ENCODE peak calls at places on chromosomes 11 and 22, in four cellular contexts. One of them, this sample, is unnamed.

GRCh38 chr11:11909727-11910126 is 68.0 kb downstream of the USP47 start:
- DNase-seq in PC-3: no peak
- DNase-seq in left ventricle myocardium inferior: no peak
- DNase-seq in OCI-LY7: no peak
- DNase-seq in this sample: no peak

GRCh38 chr11:134376150-134376921 is 35.7 kb downstream of the B3GAT1 start:
- DNase-seq in PC-3: no peak
- DNase-seq in left ventricle myocardium inferior: peak; percentile 4
- DNase-seq in OCI-LY7: no peak
- DNase-seq in this sample: no peak

GRCh38 chr22:46084943-46085830 is 65.1 kb upstream of the PPARA start:
- DNase-seq in PC-3: peak; percentile 76
- DNase-seq in left ventricle myocardium inferior: peak; percentile 90
- DNase-seq in OCI-LY7: no peak
- DNase-seq in this sample: no peak

GRCh38 chr11:132911186-132911585 is 621.1 kb downstream of the OPCML start:
- DNase-seq in PC-3: no peak
- DNase-seq in left ventricle myocardium inferior: no peak
- DNase-seq in OCI-LY7: no peak
- DNase-seq in this sample: no peak

GRCh38 chr11:30345644-30346043 is 22.7 kb downstream of the ARL14EP start:
- DNase-seq in PC-3: no peak
- DNase-seq in left ventricle myocardium inferior: no peak
- DNase-seq in OCI-LY7: no peak
- DNase-seq in this sample: no peak

GRCh38 chr11:45451766-45452440 is 165.8 kb upstream of the SYT13 start:
- DNase-seq in PC-3: no peak
- DNase-seq in left ventricle myocardium inferior: no peak
- DNase-seq in OCI-LY7: no peak
- DNase-seq in this sample: no peak

GRCh38 chr11:125163431-125164011 is 1.0 kb upstream of the PKNOX2 start:
- DNase-seq in PC-3: no peak
- DNase-seq in left ventricle myocardium inferior: no peak
- DNase-seq in OCI-LY7: no peak
- DNase-seq in this sample: no peak

GRCh38 chr11:3202759-3203158 is 15.9 kb downstream of the MRGPRG start:
- DNase-seq in PC-3: no peak
- DNase-seq in left ventricle myocardium inferior: peak; percentile 11
- DNase-seq in OCI-LY7: no peak
- DNase-seq in this sample: peak; percentile 94

GRCh38 chr22:17754233-17754925 is 19.9 kb downstream of the BID start:
- DNase-seq in PC-3: peak; percentile 7
- DNase-seq in left ventricle myocardium inferior: no peak
- DNase-seq in OCI-LY7: peak; percentile 41
- DNase-seq in this sample: no peak

GRCh38 chr11:83521647-83522596 is 235.8 kb upstream of the CCDC90B start:
- DNase-seq in PC-3: peak; percentile 15
- DNase-seq in left ventricle myocardium inferior: no peak
- DNase-seq in OCI-LY7: peak; percentile 32
- DNase-seq in this sample: peak; percentile 6

GRCh38 chr11:6233984-6234313 is 487 bp downstream of the FHIP1B start:
- DNase-seq in PC-3: no peak
- DNase-seq in left ventricle myocardium inferior: no peak
- DNase-seq in OCI-LY7: no peak
- DNase-seq in this sample: no peak

GRCh38 chr11:5380740-5381342 is 2.8 kb upstream of the OR51M1 start:
- DNase-seq in PC-3: peak; percentile 65
- DNase-seq in left ventricle myocardium inferior: peak; percentile 19
- DNase-seq in OCI-LY7: peak; percentile 61
- DNase-seq in this sample: peak; percentile 8

DNA sequence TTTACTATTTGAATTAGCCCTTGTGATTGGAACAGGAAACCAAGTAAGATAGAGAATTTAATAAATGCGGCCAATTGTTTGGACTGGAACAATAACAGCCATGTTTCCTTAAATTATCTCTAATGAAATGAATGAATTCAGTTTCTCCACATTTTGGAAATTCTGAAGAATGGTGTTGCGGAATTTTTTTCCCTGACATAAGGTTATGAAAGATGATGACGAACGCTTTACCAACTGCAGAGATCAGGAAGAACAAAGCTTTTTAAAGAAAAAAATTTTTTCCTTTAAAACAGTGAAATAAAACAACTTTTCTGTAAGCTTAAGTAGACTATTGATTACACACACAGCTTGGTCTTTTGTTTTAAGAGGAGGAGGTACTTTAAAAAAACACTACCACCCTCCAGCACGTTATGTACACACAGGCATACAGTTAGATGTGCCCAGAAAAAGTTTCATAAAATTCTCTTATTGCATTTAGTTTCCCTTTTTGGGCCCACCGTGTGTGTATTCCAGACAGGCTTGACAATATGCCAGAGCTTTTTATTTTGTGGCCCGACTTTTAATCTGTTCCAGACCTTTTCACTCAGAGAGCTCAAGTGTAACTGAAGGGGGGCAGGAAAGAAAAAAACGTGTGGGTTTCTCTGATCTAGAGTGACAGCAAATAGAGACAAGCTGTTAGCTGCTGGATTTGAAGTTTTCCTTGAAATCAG is 77.3 kb downstream of the YAP1 start:
- DNase-seq in PC-3: no peak
- DNase-seq in left ventricle myocardium inferior: no peak
- DNase-seq in OCI-LY7: no peak
- DNase-seq in this sample: no peak
- H3K4me3 ChIP-seq in PC-3: no peak overlapping the region
- H3K4me3 ChIP-seq in left ventricle myocardium inferior: no peak overlapping the region
- H3K4me3 ChIP-seq in OCI-LY7: no peak overlapping the region
- H3K4me3 ChIP-seq in this sample: no peak overlapping the region

DNA sequence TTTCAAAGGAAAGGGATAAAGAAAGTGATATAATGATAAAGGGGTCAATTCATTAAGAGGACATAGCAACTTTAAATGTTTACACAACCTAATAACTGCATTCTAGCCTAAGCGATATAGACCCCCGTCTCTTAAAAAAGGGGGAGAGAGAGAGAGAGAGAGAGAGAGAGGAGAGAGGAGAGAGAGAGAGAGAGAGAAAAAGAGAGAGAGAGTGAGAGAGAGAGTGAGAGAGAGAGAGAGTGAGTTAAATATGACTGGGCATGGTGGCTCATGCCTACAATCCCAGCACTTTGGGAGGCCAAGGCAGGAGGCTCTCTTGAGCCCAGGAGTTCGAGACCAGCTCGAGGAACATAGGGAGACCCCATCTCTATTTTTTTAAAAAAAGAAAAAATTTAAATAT is 90.2 kb upstream of the GAL start:
- DNase-seq in PC-3: no peak
- DNase-seq in left ventricle myocardium inferior: no peak
- DNase-seq in OCI-LY7: no peak
- DNase-seq in this sample: no peak
- H3K4me3 ChIP-seq in PC-3: no peak overlapping the region
- H3K4me3 ChIP-seq in left ventricle myocardium inferior: no peak overlapping the region
- H3K4me3 ChIP-seq in OCI-LY7: no peak overlapping the region
- H3K4me3 ChIP-seq in this sample: no peak overlapping the region

GRCh38 chr11:116786360-116786759 is 1.5 kb downstream of the ZPR1 start:
- DNase-seq in PC-3: no peak
- DNase-seq in left ventricle myocardium inferior: no peak
- DNase-seq in OCI-LY7: no peak
- DNase-seq in this sample: no peak
- H3K4me3 ChIP-seq in PC-3: peak overlapping the region; percentile 83
- H3K4me3 ChIP-seq in left ventricle myocardium inferior: peak overlapping the region; percentile 85
- H3K4me3 ChIP-seq in OCI-LY7: peak overlapping the region; percentile 90
- H3K4me3 ChIP-seq in this sample: no peak overlapping the region

DNA sequence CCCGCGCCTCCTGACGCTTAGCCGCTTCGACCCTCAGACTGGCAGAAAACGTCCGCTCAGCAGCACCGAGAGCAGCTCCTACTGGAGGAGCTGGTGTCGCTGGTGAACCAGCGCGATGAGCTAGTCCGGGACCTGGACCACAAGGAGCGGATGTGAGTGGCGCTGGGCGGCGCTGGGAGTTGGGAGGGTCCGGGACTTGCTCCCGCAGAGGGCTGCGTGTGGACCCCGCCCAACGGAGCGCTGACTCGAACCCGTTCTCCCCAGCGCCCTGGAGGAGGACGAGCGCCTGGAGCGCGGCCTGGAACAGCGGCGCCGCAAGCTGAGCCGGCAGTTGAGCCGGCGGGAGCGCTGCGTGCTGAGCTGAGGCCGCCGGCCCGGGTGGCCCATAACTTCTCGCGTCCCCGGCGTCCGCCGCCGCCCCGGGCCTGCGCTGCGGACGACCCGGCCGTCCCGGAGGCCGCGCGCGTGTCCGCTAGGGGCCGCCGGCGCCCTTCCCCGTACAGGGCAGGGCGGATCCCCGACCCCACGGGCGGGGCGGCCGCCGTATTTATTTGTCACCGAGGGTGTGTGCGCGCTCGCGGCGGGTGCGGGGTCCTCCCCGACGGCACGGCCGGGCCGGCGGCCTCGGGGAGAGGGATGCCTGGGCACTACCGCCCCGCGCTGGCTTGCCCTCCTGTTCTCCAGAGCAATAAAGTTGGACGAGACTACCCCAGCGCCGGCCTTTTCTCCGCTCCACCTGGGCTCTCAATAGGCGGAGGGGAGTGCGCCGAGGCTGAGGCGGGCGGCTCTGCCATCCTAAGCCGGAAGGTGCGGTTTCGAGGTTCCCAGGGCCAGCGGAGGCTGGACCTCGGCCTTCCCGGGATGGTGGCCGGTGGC is 3.4 kb downstream of the KCNK7 start:
- DNase-seq in PC-3: no peak
- DNase-seq in left ventricle myocardium inferior: peak; percentile 54
- DNase-seq in OCI-LY7: no peak
- DNase-seq in this sample: no peak
- H3K4me3 ChIP-seq in PC-3: no peak overlapping the region
- H3K4me3 ChIP-seq in left ventricle myocardium inferior: peak overlapping the region; percentile 53
- H3K4me3 ChIP-seq in OCI-LY7: no peak overlapping the region
- H3K4me3 ChIP-seq in this sample: no peak overlapping the region

DNA sequence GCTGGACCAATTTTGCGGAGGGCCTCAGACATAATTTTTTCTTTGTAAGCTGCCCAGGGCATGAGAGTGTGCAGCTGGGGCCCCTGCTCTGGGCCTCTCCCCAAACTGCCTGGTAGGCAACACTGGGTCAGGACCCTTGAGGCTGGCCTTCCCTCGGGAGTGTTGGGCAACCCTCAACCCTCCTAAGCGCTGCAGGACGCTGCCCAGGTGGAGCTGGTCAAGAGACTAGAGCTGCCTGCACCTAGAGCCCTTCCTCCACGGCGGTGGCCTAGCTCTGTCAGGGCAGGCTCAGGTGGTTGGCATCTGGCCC is 505 bp upstream of the TMEM132A start:
- DNase-seq in PC-3: no peak
- DNase-seq in left ventricle myocardium inferior: no peak
- DNase-seq in OCI-LY7: no peak
- DNase-seq in this sample: no peak
- H3K4me3 ChIP-seq in PC-3: peak overlapping the region; percentile 85
- H3K4me3 ChIP-seq in left ventricle myocardium inferior: peak overlapping the region; percentile 78
- H3K4me3 ChIP-seq in OCI-LY7: peak overlapping the region; percentile 70
- H3K4me3 ChIP-seq in this sample: peak overlapping the region; percentile 49

GRCh38 chr11:128505449-128506058 is 81.8 kb downstream of the ETS1 start:
- DNase-seq in PC-3: no peak
- DNase-seq in left ventricle myocardium inferior: no peak
- DNase-seq in OCI-LY7: no peak
- DNase-seq in this sample: no peak

GRCh38 chr11:128506999-128507591 is 80.3 kb downstream of the ETS1 start:
- DNase-seq in PC-3: peak; percentile 96
- DNase-seq in left ventricle myocardium inferior: peak; percentile 83
- DNase-seq in OCI-LY7: no peak
- DNase-seq in this sample: no peak

GRCh38 chr11:128507936-128508335 is 79.4 kb downstream of the ETS1 start:
- DNase-seq in PC-3: no peak
- DNase-seq in left ventricle myocardium inferior: no peak
- DNase-seq in OCI-LY7: no peak
- DNase-seq in this sample: no peak

GRCh38 chr11:128504489-128504888 is 82.9 kb downstream of the ETS1 start:
- DNase-seq in PC-3: no peak
- DNase-seq in left ventricle myocardium inferior: no peak
- DNase-seq in OCI-LY7: no peak
- DNase-seq in this sample: no peak

GRCh38 chr11:128506384-128506783 is 81.0 kb downstream of the ETS1 start:
- DNase-seq in PC-3: no peak
- DNase-seq in left ventricle myocardium inferior: no peak
- DNase-seq in OCI-LY7: no peak
- DNase-seq in this sample: no peak
- H3K4me3 ChIP-seq in PC-3: peak overlapping the region; percentile 54
- H3K4me3 ChIP-seq in left ventricle myocardium inferior: peak overlapping the region; percentile 58
- H3K4me3 ChIP-seq in OCI-LY7: no peak overlapping the region
- H3K4me3 ChIP-seq in this sample: no peak overlapping the region

DNA sequence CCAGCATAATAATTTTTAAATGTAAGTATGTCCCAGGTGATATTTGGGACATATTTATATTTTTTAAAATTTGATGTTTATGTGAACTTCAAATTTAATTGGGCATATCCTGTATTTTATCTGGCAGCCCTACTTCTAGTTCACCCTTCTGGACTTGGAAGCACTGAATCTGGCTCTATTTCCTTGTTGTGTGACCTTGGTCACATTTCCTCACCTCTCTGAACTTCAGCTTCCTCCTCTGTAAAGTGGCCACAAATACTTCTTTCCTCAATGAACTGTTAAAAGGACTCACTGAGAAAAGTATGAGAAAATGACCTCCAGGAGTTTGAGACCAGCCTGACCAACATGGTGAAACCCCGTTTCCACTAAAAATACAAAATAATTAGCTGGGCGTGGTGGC is 8.1 kb upstream of the RNF185 start:
- DNase-seq in PC-3: no peak
- DNase-seq in left ventricle myocardium inferior: no peak
- DNase-seq in OCI-LY7: no peak
- DNase-seq in this sample: no peak
- H3K4me3 ChIP-seq in PC-3: no peak overlapping the region
- H3K4me3 ChIP-seq in left ventricle myocardium inferior: no peak overlapping the region
- H3K4me3 ChIP-seq in OCI-LY7: no peak overlapping the region
- H3K4me3 ChIP-seq in this sample: no peak overlapping the region

GRCh38 chr11:10692716-10693115 is 839 bp downstream of the IRAG1 start:
- DNase-seq in PC-3: no peak
- DNase-seq in left ventricle myocardium inferior: no peak
- DNase-seq in OCI-LY7: no peak
- DNase-seq in this sample: no peak
- H3K4me3 ChIP-seq in PC-3: no peak overlapping the region
- H3K4me3 ChIP-seq in left ventricle myocardium inferior: peak overlapping the region; percentile 58
- H3K4me3 ChIP-seq in OCI-LY7: no peak overlapping the region
- H3K4me3 ChIP-seq in this sample: no peak overlapping the region

GRCh38 chr11:66388746-66389386 is 17.3 kb upstream of the SLC29A2 start:
- DNase-seq in PC-3: peak; percentile 88
- DNase-seq in left ventricle myocardium inferior: peak; percentile 53
- DNase-seq in OCI-LY7: peak; percentile 80
- DNase-seq in this sample: peak; percentile 78

GRCh38 chr11:66391322-66391721 is 19.8 kb upstream of the SLC29A2 start:
- DNase-seq in PC-3: no peak
- DNase-seq in left ventricle myocardium inferior: no peak
- DNase-seq in OCI-LY7: peak; percentile 67
- DNase-seq in this sample: no peak

GRCh38 chr11:66386171-66387069 is 14.9 kb upstream of the SLC29A2 start:
- DNase-seq in PC-3: peak; percentile 95
- DNase-seq in left ventricle myocardium inferior: peak; percentile 84
- DNase-seq in OCI-LY7: peak; percentile 91
- DNase-seq in this sample: peak; percentile 83
- H3K4me3 ChIP-seq in PC-3: peak overlapping the region; percentile 58
- H3K4me3 ChIP-seq in left ventricle myocardium inferior: peak overlapping the region; percentile 55
- H3K4me3 ChIP-seq in OCI-LY7: peak overlapping the region; percentile 42
- H3K4me3 ChIP-seq in this sample: peak overlapping the region; percentile 38

DNA sequence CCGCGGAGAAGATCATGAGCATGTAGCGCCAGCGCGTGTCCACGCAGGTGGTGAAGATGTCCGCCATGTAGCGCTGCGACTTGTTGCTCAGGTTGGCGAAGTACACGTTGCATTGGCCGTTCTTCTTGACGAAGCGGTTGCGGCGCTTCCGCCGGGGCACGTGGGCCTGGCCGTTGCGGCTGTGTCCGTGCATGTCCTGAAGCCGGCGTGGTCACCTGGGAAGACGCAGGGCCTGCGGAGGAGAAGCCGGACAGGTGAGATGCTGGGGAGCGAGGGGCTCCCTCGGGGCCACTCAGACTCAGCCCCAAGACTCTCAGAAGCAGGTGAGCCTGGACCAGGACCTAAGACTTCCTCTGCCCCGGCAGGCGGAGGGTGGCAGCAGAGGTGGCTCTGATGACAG is 27.1 kb downstream of the KCNJ4 start:
- DNase-seq in PC-3: no peak
- DNase-seq in left ventricle myocardium inferior: no peak
- DNase-seq in OCI-LY7: no peak
- DNase-seq in this sample: no peak
- H3K4me3 ChIP-seq in PC-3: no peak overlapping the region
- H3K4me3 ChIP-seq in left ventricle myocardium inferior: no peak overlapping the region
- H3K4me3 ChIP-seq in OCI-LY7: no peak overlapping the region
- H3K4me3 ChIP-seq in this sample: no peak overlapping the region

This sample was measured in Jurkat, Clone E6-1.